ENCODE peak calls at places on chromosome X, in ten cellular contexts. A is NCI-H1092 treated with DMSO at 0.1 percent for 48 hours; Y is SW480; C is A549; L is pancreas; K is stimulated activated effector memory CD8-positive, alpha-beta T cell treated with anti-CD3 and anti-CD28 coated beads, Interleukin-12 subunit alpha, Interleukin-12 subunit beta, amount 100 ng/mL, for 72 hours; J is B cell; T is RWPE1; W is GM04503; S is activated CD8-positive, alpha-beta memory T cell treated with anti-CD3 and anti-CD28 coated beads, Interleukin-2, amount 50 U/mL, for 48 hours. B is an unnamed sample.

GRCh38 chrX:49877397-49878101 is 1.7 kb upstream of the USP27X start:
- DNase-seq in A (no peak), Y (no peak), C (no peak), L (peak; percentile 7), K (no peak), J (no peak), T (no peak), W (no peak), S (no peak), B (no peak)

GRCh38 chrX:150084474-150085229 is 146.4 kb upstream of the EOLA2 start:
- DNase-seq in A (no peak), Y (no peak), C (no peak), L (no peak), K (no peak), J (no peak), T (no peak), W (no peak), S (no peak), B (peak; percentile 10)

GRCh38 chrX:63686878-63687714 is 97.9 kb downstream of the ARHGEF9 start:
- DNase-seq in A (peak; percentile 32), Y (peak; percentile 46), C (peak; percentile 11), L (no peak), K (peak; percentile 1), J (peak; percentile 5), T (peak; percentile 24), W (peak; percentile 30), S (no peak), B (peak; percentile 5)

GRCh38 chrX:12567857-12568256 is 223.4 kb upstream of the PRPS2 start:
- DNase-seq in A (peak; percentile 24), Y (no peak), C (no peak), L (no peak), K (no peak), J (no peak), T (no peak), W (no peak), S (no peak), B (no peak)

GRCh38 chrX:46770817-46771163 is 11.9 kb upstream of the SLC9A7 start:
- DNase-seq in A (no peak), Y (no peak), C (no peak), L (no peak), K (no peak), J (no peak), T (peak; percentile 55), W (peak; percentile 78), S (no peak), B (peak; percentile 52)

GRCh38 chrX:24494544-24495113 is 29.5 kb downstream of the PDK3 start:
- DNase-seq in A (peak; percentile 10), Y (peak; percentile 85), C (peak; percentile 41), L (peak; percentile 42), K (no peak), J (no peak), T (peak; percentile 61), W (peak; percentile 32), S (no peak), B (peak; percentile 31)

GRCh38 chrX:153450949-153451277 is 5.1 kb upstream of the TREX2 start:
- DNase-seq in A (no peak), Y (no peak), C (no peak), L (no peak), K (no peak), J (no peak), T (no peak), W (no peak), S (no peak), B (no peak)

GRCh38 chrX:71103110-71103983 is 3.2 kb downstream of the CXorf65 start:
- DNase-seq in A (no peak), Y (no peak), C (no peak), L (no peak), K (no peak), J (peak; percentile 57), T (no peak), W (no peak), S (peak; percentile 59), B (no peak)

GRCh38 chrX:31166832-31167231 is 95.0 kb upstream of the FTHL17 start:
- DNase-seq in A (no peak), Y (no peak), C (no peak), L (no peak), K (no peak), J (no peak), T (no peak), W (no peak), S (no peak), B (no peak)

GRCh38 chrX:13283968-13284914 is 35.6 kb downstream of the ATXN3L start:
- DNase-seq in A (no peak), Y (no peak), C (no peak), L (no peak), K (no peak), J (no peak), T (peak; percentile 16), W (peak; percentile 58), S (no peak), B (peak; percentile 65)

GRCh38 chrX:147377728-147378127 is 534.0 kb upstream of the FMR1 start:
- DNase-seq in A (no peak), Y (no peak), C (no peak), L (no peak), K (no peak), J (no peak), T (no peak), W (no peak), S (no peak), B (no peak)

GRCh38 chrX:4710618-4711433 is 997.4 kb upstream of the PRKX start:
- DNase-seq in A (no peak), Y (no peak), C (no peak), L (peak; percentile 31), K (no peak), J (no peak), T (peak; percentile 5), W (no peak), S (no peak), B (no peak)

GRCh38 chrX:109854096-109854495 is 121.0 kb upstream of the ACSL4 start:
- DNase-seq in A (no peak), Y (no peak), C (no peak), L (no peak), K (no peak), J (no peak), T (no peak), W (no peak), S (no peak), B (no peak)

GRCh38 chrX:26915064-26915463 is 548.1 kb downstream of the PPP4R3C start:
- DNase-seq in A (no peak), Y (no peak), C (no peak), L (no peak), K (no peak), J (no peak), T (no peak), W (no peak), S (no peak), B (no peak)

GRCh38 chrX:1581132-1581531 is 10.3 kb upstream of the AKAP17A start:
- DNase-seq in A (peak; percentile 44), Y (peak; percentile 60), C (peak; percentile 71), L (no peak), K (peak; percentile 82), J (no peak), T (peak; percentile 4), W (no peak), S (peak; percentile 91), B (no peak)

GRCh38 chrX:17656035-17656418 is 81.3 kb upstream of the SCML1 start:
- DNase-seq in A (no peak), Y (no peak), C (no peak), L (no peak), K (no peak), J (no peak), T (no peak), W (no peak), S (no peak), B (no peak)

GRCh38 chrX:154529206-154529612 is 13.2 kb upstream of the FAM3A start:
- DNase-seq in A (no peak), Y (no peak), C (no peak), L (no peak), K (no peak), J (no peak), T (no peak), W (no peak), S (no peak), B (no peak)

GRCh38 chrX:16386126-16386525 is 218.8 kb downstream of the MAGEB17 start:
- DNase-seq in A (no peak), Y (no peak), C (no peak), L (no peak), K (no peak), J (no peak), T (no peak), W (peak; percentile 9), S (no peak), B (no peak)

GRCh38 chrX:68727696-68728095 is 80.2 kb downstream of the STARD8 start:
- DNase-seq in A (no peak), Y (no peak), C (no peak), L (no peak), K (no peak), J (no peak), T (no peak), W (no peak), S (no peak), B (no peak)

GRCh38 chrX:84174348-84174747 is 13.7 kb downstream of the RPS6KA6 start:
- DNase-seq in A (no peak), Y (no peak), C (no peak), L (no peak), K (no peak), J (no peak), T (no peak), W (no peak), S (no peak), B (no peak)

GRCh38 chrX:74931214-74931613 is 6.0 kb upstream of the NEXMIF start:
- DNase-seq in A (no peak), Y (no peak), C (no peak), L (no peak), K (no peak), J (no peak), T (no peak), W (no peak), S (no peak), B (no peak)

GRCh38 chrX:78314561-78314960 is 12.8 kb downstream of the CYSLTR1 start:
- DNase-seq in A (no peak), Y (no peak), C (no peak), L (no peak), K (no peak), J (no peak), T (no peak), W (no peak), S (no peak), B (no peak)

GRCh38 chrX:150212672-150213480 is 150.2 kb upstream of the MAMLD1 start:
- DNase-seq in A (no peak), Y (peak; percentile 8), C (no peak), L (no peak), K (no peak), J (no peak), T (no peak), W (no peak), S (no peak), B (no peak)

GRCh38 chrX:101385795-101386541 is at the start of gene BTK:
- DNase-seq in A (no peak), Y (no peak), C (no peak), L (no peak), K (no peak), J (peak; percentile 56), T (no peak), W (no peak), S (no peak), B (no peak)

GRCh38 chrX:106802388-106803275 is at the start of gene TBC1D8B:
- DNase-seq in A (peak; percentile 35), Y (peak; percentile 91), C (peak; percentile 80), L (peak; percentile 86), K (no peak), J (no peak), T (peak; percentile 72), W (peak; percentile 73), S (peak; percentile 50), B (peak; percentile 70)

GRCh38 chrX:663841-664240 is 33.2 kb downstream of the SHOX start:
- DNase-seq in A (no peak), Y (no peak), C (no peak), L (no peak), K (no peak), J (no peak), T (no peak), W (no peak), S (no peak), B (no peak)

GRCh38 chrX:45472968-45473367 is 272.3 kb upstream of the DIPK2B start:
- DNase-seq in A (no peak), Y (peak; percentile 2), C (no peak), L (no peak), K (no peak), J (no peak), T (no peak), W (peak; percentile 85), S (no peak), B (no peak)

GRCh38 chrX:32673193-32673592 is 538.2 kb downstream of the DMD start:
- DNase-seq in A (no peak), Y (peak; percentile 7), C (no peak), L (no peak), K (no peak), J (no peak), T (peak; percentile 0), W (no peak), S (no peak), B (no peak)